ENCODE peak calls at places on chromosome 2, in eight cellular contexts. One of them, this sample, is unnamed.

GRCh38 chr2:170425291-170425751 is 247.4 kb downstream of the MYO3B start:
- DNase-seq in activated B cell treated with CpG ODN at 0.5 μM for 24 hours: no peak
- DNase-seq in coronary artery: no peak
- DNase-seq in foreskin keratinocyte: peak; percentile 44
- DNase-seq in endothelial cell of umbilical vein: no peak
- DNase-seq in progenitor cell of endocrine pancreas: no peak
- DNase-seq in heart right ventricle: no peak
- DNase-seq in psoas muscle: no peak
- DNase-seq in this sample: peak; percentile 13

GRCh38 chr2:238235331-238235732 is 4.5 kb downstream of the HES6 start:
- DNase-seq in activated B cell treated with CpG ODN at 0.5 μM for 24 hours: no peak
- DNase-seq in coronary artery: no peak
- DNase-seq in foreskin keratinocyte: no peak
- DNase-seq in endothelial cell of umbilical vein: no peak
- DNase-seq in progenitor cell of endocrine pancreas: no peak
- DNase-seq in heart right ventricle: no peak
- DNase-seq in psoas muscle: no peak
- DNase-seq in this sample: peak; percentile 44

GRCh38 chr2:108929896-108930425 is 59.1 kb downstream of the EDAR start:
- DNase-seq in activated B cell treated with CpG ODN at 0.5 μM for 24 hours: no peak
- DNase-seq in coronary artery: no peak
- DNase-seq in foreskin keratinocyte: no peak
- DNase-seq in endothelial cell of umbilical vein: no peak
- DNase-seq in progenitor cell of endocrine pancreas: no peak
- DNase-seq in heart right ventricle: no peak
- DNase-seq in psoas muscle: no peak
- DNase-seq in this sample: no peak

GRCh38 chr2:26510344-26510973 is 32.5 kb upstream of the OTOF start:
- DNase-seq in activated B cell treated with CpG ODN at 0.5 μM for 24 hours: no peak
- DNase-seq in coronary artery: no peak
- DNase-seq in foreskin keratinocyte: no peak
- DNase-seq in endothelial cell of umbilical vein: no peak
- DNase-seq in progenitor cell of endocrine pancreas: no peak
- DNase-seq in heart right ventricle: no peak
- DNase-seq in psoas muscle: no peak
- DNase-seq in this sample: no peak

GRCh38 chr2:239337122-239337876 is 63.5 kb downstream of the HDAC4 start:
- DNase-seq in activated B cell treated with CpG ODN at 0.5 μM for 24 hours: no peak
- DNase-seq in coronary artery: no peak
- DNase-seq in foreskin keratinocyte: no peak
- DNase-seq in endothelial cell of umbilical vein: no peak
- DNase-seq in progenitor cell of endocrine pancreas: no peak
- DNase-seq in heart right ventricle: peak; percentile 19
- DNase-seq in psoas muscle: no peak
- DNase-seq in this sample: no peak

GRCh38 chr2:33835926-33836325 is 236.8 kb upstream of the FAM98A start:
- DNase-seq in activated B cell treated with CpG ODN at 0.5 μM for 24 hours: no peak
- DNase-seq in coronary artery: no peak
- DNase-seq in foreskin keratinocyte: no peak
- DNase-seq in endothelial cell of umbilical vein: no peak
- DNase-seq in progenitor cell of endocrine pancreas: no peak
- DNase-seq in heart right ventricle: no peak
- DNase-seq in psoas muscle: no peak
- DNase-seq in this sample: no peak

GRCh38 chr2:6828299-6828584 is 37.5 kb downstream of the CMPK2 start:
- DNase-seq in activated B cell treated with CpG ODN at 0.5 μM for 24 hours: no peak
- DNase-seq in coronary artery: no peak
- DNase-seq in foreskin keratinocyte: peak; percentile 29
- DNase-seq in endothelial cell of umbilical vein: peak; percentile 33
- DNase-seq in progenitor cell of endocrine pancreas: no peak
- DNase-seq in heart right ventricle: no peak
- DNase-seq in psoas muscle: no peak
- DNase-seq in this sample: peak; percentile 50

GRCh38 chr2:237180225-237180624 is 94.5 kb downstream of the COPS8 start:
- DNase-seq in activated B cell treated with CpG ODN at 0.5 μM for 24 hours: no peak
- DNase-seq in coronary artery: no peak
- DNase-seq in foreskin keratinocyte: no peak
- DNase-seq in endothelial cell of umbilical vein: no peak
- DNase-seq in progenitor cell of endocrine pancreas: no peak
- DNase-seq in heart right ventricle: no peak
- DNase-seq in psoas muscle: no peak
- DNase-seq in this sample: peak; percentile 59

GRCh38 chr2:70008290-70008689 is 46.9 kb upstream of the ASPRV1 start:
- DNase-seq in activated B cell treated with CpG ODN at 0.5 μM for 24 hours: no peak
- DNase-seq in coronary artery: no peak
- DNase-seq in foreskin keratinocyte: no peak
- DNase-seq in endothelial cell of umbilical vein: no peak
- DNase-seq in progenitor cell of endocrine pancreas: no peak
- DNase-seq in heart right ventricle: no peak
- DNase-seq in psoas muscle: no peak
- DNase-seq in this sample: no peak

GRCh38 chr2:239160226-239161143 is 240.3 kb downstream of the HDAC4 start:
- DNase-seq in activated B cell treated with CpG ODN at 0.5 μM for 24 hours: no peak
- DNase-seq in coronary artery: peak; percentile 46
- DNase-seq in foreskin keratinocyte: no peak
- DNase-seq in endothelial cell of umbilical vein: no peak
- DNase-seq in progenitor cell of endocrine pancreas: no peak
- DNase-seq in heart right ventricle: no peak
- DNase-seq in psoas muscle: peak; percentile 52
- DNase-seq in this sample: no peak

GRCh38 chr2:218428846-218429558 is 10.1 kb downstream of the VIL1 start:
- DNase-seq in activated B cell treated with CpG ODN at 0.5 μM for 24 hours: no peak
- DNase-seq in coronary artery: no peak
- DNase-seq in foreskin keratinocyte: no peak
- DNase-seq in endothelial cell of umbilical vein: no peak
- DNase-seq in progenitor cell of endocrine pancreas: no peak
- DNase-seq in heart right ventricle: no peak
- DNase-seq in psoas muscle: peak; percentile 8
- DNase-seq in this sample: no peak

GRCh38 chr2:42053482-42053790 is 5.6 kb downstream of the PKDCC start:
- DNase-seq in activated B cell treated with CpG ODN at 0.5 μM for 24 hours: no peak
- DNase-seq in coronary artery: no peak
- DNase-seq in foreskin keratinocyte: no peak
- DNase-seq in endothelial cell of umbilical vein: no peak
- DNase-seq in progenitor cell of endocrine pancreas: no peak
- DNase-seq in heart right ventricle: no peak
- DNase-seq in psoas muscle: no peak
- DNase-seq in this sample: no peak

GRCh38 chr2:36348721-36349120 is 6.9 kb upstream of the CRIM1 start:
- DNase-seq in activated B cell treated with CpG ODN at 0.5 μM for 24 hours: no peak
- DNase-seq in coronary artery: no peak
- DNase-seq in foreskin keratinocyte: no peak
- DNase-seq in endothelial cell of umbilical vein: no peak
- DNase-seq in progenitor cell of endocrine pancreas: no peak
- DNase-seq in heart right ventricle: no peak
- DNase-seq in psoas muscle: no peak
- DNase-seq in this sample: no peak

GRCh38 chr2:213086566-213086965 is 64.8 kb downstream of the IKZF2 start:
- DNase-seq in activated B cell treated with CpG ODN at 0.5 μM for 24 hours: no peak
- DNase-seq in coronary artery: no peak
- DNase-seq in foreskin keratinocyte: no peak
- DNase-seq in endothelial cell of umbilical vein: no peak
- DNase-seq in progenitor cell of endocrine pancreas: no peak
- DNase-seq in heart right ventricle: no peak
- DNase-seq in psoas muscle: no peak
- DNase-seq in this sample: peak; percentile 23

GRCh38 chr2:182242561-182242960 is 184.3 kb downstream of the PDE1A start:
- DNase-seq in activated B cell treated with CpG ODN at 0.5 μM for 24 hours: no peak
- DNase-seq in coronary artery: no peak
- DNase-seq in foreskin keratinocyte: no peak
- DNase-seq in endothelial cell of umbilical vein: no peak
- DNase-seq in progenitor cell of endocrine pancreas: no peak
- DNase-seq in heart right ventricle: no peak
- DNase-seq in psoas muscle: no peak
- DNase-seq in this sample: no peak

GRCh38 chr2:195280024-195280423 is 377.0 kb upstream of the SLC39A10 start:
- DNase-seq in activated B cell treated with CpG ODN at 0.5 μM for 24 hours: no peak
- DNase-seq in coronary artery: no peak
- DNase-seq in foreskin keratinocyte: no peak
- DNase-seq in endothelial cell of umbilical vein: no peak
- DNase-seq in progenitor cell of endocrine pancreas: no peak
- DNase-seq in heart right ventricle: no peak
- DNase-seq in psoas muscle: no peak
- DNase-seq in this sample: no peak

GRCh38 chr2:53519925-53520629 is 247.5 kb upstream of the CHAC2 start:
- DNase-seq in activated B cell treated with CpG ODN at 0.5 μM for 24 hours: no peak
- DNase-seq in coronary artery: no peak
- DNase-seq in foreskin keratinocyte: no peak
- DNase-seq in endothelial cell of umbilical vein: no peak
- DNase-seq in progenitor cell of endocrine pancreas: no peak
- DNase-seq in heart right ventricle: no peak
- DNase-seq in psoas muscle: no peak
- DNase-seq in this sample: no peak

GRCh38 chr2:241500016-241500415 is 8.4 kb downstream of the STK25 start:
- DNase-seq in activated B cell treated with CpG ODN at 0.5 μM for 24 hours: no peak
- DNase-seq in coronary artery: no peak
- DNase-seq in foreskin keratinocyte: no peak
- DNase-seq in endothelial cell of umbilical vein: no peak
- DNase-seq in progenitor cell of endocrine pancreas: no peak
- DNase-seq in heart right ventricle: no peak
- DNase-seq in psoas muscle: no peak
- DNase-seq in this sample: no peak

GRCh38 chr2:157497603-157498314 is 53.9 kb upstream of the CYTIP start:
- DNase-seq in activated B cell treated with CpG ODN at 0.5 μM for 24 hours: no peak
- DNase-seq in coronary artery: no peak
- DNase-seq in foreskin keratinocyte: no peak
- DNase-seq in endothelial cell of umbilical vein: peak; percentile 36
- DNase-seq in progenitor cell of endocrine pancreas: no peak
- DNase-seq in heart right ventricle: no peak
- DNase-seq in psoas muscle: no peak
- DNase-seq in this sample: peak; percentile 50

GRCh38 chr2:216590780-216591179 is 42.4 kb upstream of the IGFBP2 start:
- DNase-seq in activated B cell treated with CpG ODN at 0.5 μM for 24 hours: no peak
- DNase-seq in coronary artery: no peak
- DNase-seq in foreskin keratinocyte: no peak
- DNase-seq in endothelial cell of umbilical vein: no peak
- DNase-seq in progenitor cell of endocrine pancreas: no peak
- DNase-seq in heart right ventricle: peak; percentile 23
- DNase-seq in psoas muscle: no peak
- DNase-seq in this sample: peak; percentile 79

GRCh38 chr2:238728322-238729260 is 119.3 kb upstream of the TWIST2 start:
- DNase-seq in activated B cell treated with CpG ODN at 0.5 μM for 24 hours: no peak
- DNase-seq in coronary artery: peak; percentile 84
- DNase-seq in foreskin keratinocyte: peak; percentile 92
- DNase-seq in endothelial cell of umbilical vein: no peak
- DNase-seq in progenitor cell of endocrine pancreas: no peak
- DNase-seq in heart right ventricle: no peak
- DNase-seq in psoas muscle: no peak
- DNase-seq in this sample: peak; percentile 81

GRCh38 chr2:149388120-149388816 is 57.9 kb downstream of the LYPD6 start:
- DNase-seq in activated B cell treated with CpG ODN at 0.5 μM for 24 hours: no peak
- DNase-seq in coronary artery: no peak
- DNase-seq in foreskin keratinocyte: no peak
- DNase-seq in endothelial cell of umbilical vein: no peak
- DNase-seq in progenitor cell of endocrine pancreas: no peak
- DNase-seq in heart right ventricle: no peak
- DNase-seq in psoas muscle: no peak
- DNase-seq in this sample: no peak
- TF ChIP-seq CTCF in activated B cell treated with CpG ODN at 0.5 μM for 24 hours: no peak
- TF ChIP-seq CTCF in coronary artery: no peak
- TF ChIP-seq CTCF in foreskin keratinocyte: peak; percentile 24
- TF ChIP-seq CTCF in endothelial cell of umbilical vein: peak; percentile 5
- TF ChIP-seq CTCF in progenitor cell of endocrine pancreas: peak; percentile 41
- TF ChIP-seq CTCF in heart right ventricle: no peak
- TF ChIP-seq CTCF in psoas muscle: no peak
- TF ChIP-seq CTCF in this sample: no peak

DNA sequence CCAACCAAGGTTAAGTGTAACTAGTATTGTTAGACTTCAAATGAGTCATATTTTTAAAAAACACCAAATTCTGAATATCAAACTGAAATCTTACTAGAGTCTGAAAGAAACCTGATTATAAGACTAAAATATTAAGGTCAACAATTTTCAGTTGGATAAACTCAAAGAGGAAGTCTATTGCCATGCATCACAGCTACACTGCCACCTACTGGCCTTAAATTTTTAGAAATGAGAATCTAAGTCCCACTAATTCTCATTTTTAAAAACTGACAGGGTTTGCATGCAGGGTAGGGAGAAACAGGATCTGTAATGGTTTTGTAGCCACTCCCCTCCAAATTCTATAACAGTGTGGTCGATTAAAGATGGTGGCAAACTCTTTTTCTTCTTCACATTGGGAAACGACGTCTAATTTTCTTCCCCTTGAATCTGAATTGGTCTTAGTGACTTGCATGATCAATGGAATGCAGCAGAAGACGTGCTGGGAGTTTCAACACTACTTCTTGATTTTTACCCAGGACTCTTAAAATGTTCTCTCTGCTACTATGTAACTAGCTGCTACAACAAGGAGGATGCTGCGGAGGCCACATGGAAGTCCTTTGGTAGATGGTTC is 176.1 kb upstream of the SESTD1 start:
- DNase-seq in activated B cell treated with CpG ODN at 0.5 μM for 24 hours: no peak
- DNase-seq in coronary artery: no peak
- DNase-seq in foreskin keratinocyte: no peak
- DNase-seq in endothelial cell of umbilical vein: no peak
- DNase-seq in progenitor cell of endocrine pancreas: no peak
- DNase-seq in heart right ventricle: no peak
- DNase-seq in psoas muscle: no peak
- DNase-seq in this sample: peak; percentile 65
- TF ChIP-seq CTCF in activated B cell treated with CpG ODN at 0.5 μM for 24 hours: peak; percentile 81
- TF ChIP-seq CTCF in coronary artery: peak; percentile 41
- TF ChIP-seq CTCF in foreskin keratinocyte: peak; percentile 66
- TF ChIP-seq CTCF in endothelial cell of umbilical vein: peak; percentile 57
- TF ChIP-seq CTCF in progenitor cell of endocrine pancreas: peak; percentile 59
- TF ChIP-seq CTCF in heart right ventricle: peak; percentile 36
- TF ChIP-seq CTCF in psoas muscle: peak; percentile 51
- TF ChIP-seq CTCF in this sample: peak; percentile 73

GRCh38 chr2:19377717-19378116 is 19.3 kb upstream of the OSR1 start:
- DNase-seq in activated B cell treated with CpG ODN at 0.5 μM for 24 hours: no peak
- DNase-seq in coronary artery: no peak
- DNase-seq in foreskin keratinocyte: no peak
- DNase-seq in endothelial cell of umbilical vein: no peak
- DNase-seq in progenitor cell of endocrine pancreas: no peak
- DNase-seq in heart right ventricle: no peak
- DNase-seq in psoas muscle: no peak
- DNase-seq in this sample: no peak
- TF ChIP-seq CTCF in activated B cell treated with CpG ODN at 0.5 μM for 24 hours: no peak
- TF ChIP-seq CTCF in coronary artery: no peak
- TF ChIP-seq CTCF in foreskin keratinocyte: no peak
- TF ChIP-seq CTCF in endothelial cell of umbilical vein: no peak
- TF ChIP-seq CTCF in progenitor cell of endocrine pancreas: peak; percentile 16
- TF ChIP-seq CTCF in heart right ventricle: no peak
- TF ChIP-seq CTCF in psoas muscle: no peak
- TF ChIP-seq CTCF in this sample: no peak

DNA sequence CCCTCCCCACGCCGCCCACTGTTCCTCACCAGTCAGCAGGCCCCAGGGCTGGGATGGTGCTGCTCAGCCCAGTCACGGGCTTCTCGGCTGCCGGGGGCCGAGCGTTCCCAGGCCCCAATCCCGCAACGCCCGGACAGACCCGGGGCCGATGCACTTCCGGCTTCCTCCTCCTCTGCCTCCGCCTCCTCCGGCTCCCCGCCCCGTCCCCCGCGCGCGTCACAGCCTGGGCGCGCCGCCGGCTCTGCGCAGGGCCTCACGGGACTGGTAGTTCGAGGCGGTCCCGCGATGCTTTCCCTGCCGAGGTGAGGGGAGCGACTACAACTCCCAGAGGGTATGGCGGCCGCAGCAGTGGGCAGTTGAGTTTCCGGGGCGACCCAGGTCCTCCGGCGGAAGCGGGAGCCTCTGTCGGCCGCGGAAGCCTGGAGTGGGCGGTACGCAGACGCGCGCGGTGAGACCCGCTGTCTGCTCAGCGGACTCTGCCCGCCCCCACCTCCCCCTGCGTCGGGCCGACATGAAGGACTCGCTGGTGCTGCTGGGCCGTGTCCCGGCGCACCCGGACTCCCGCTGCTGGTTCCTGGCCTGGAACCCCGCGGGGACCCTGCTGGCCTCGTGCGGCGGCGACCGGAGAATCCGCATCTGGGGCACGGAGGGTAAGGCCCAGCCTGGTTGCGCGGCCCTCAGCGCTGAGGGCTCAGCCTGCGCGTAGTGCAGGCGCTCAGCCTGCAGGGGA is at the start of the genes CIAO1 and TMEM127:
- DNase-seq in activated B cell treated with CpG ODN at 0.5 μM for 24 hours: peak; percentile 97
- DNase-seq in coronary artery: peak; percentile 99
- DNase-seq in foreskin keratinocyte: peak; percentile 94
- DNase-seq in endothelial cell of umbilical vein: peak; percentile 99
- DNase-seq in progenitor cell of endocrine pancreas: peak; percentile 98
- DNase-seq in heart right ventricle: peak; percentile 98
- DNase-seq in psoas muscle: peak; percentile 99
- DNase-seq in this sample: peak; percentile 98
- TF ChIP-seq CTCF in activated B cell treated with CpG ODN at 0.5 μM for 24 hours: no peak
- TF ChIP-seq CTCF in coronary artery: no peak
- TF ChIP-seq CTCF in foreskin keratinocyte: peak; percentile 42
- TF ChIP-seq CTCF in endothelial cell of umbilical vein: peak; percentile 62
- TF ChIP-seq CTCF in progenitor cell of endocrine pancreas: no peak
- TF ChIP-seq CTCF in heart right ventricle: no peak
- TF ChIP-seq CTCF in psoas muscle: peak; percentile 14
- TF ChIP-seq CTCF in this sample: no peak

This sample was measured in fibroblast of pulmonary artery.